ENCODE peak calls at places on chromosomes 13 and 19, in four cellular contexts. One of them, this sample, is unnamed.

GRCh38 chr19:3024509-3024869 is 4.6 kb downstream of the TLE2 start:
- DNase-seq in SK-N-SH: no peak
- DNase-seq in WTC11: no peak
- DNase-seq in GM12878: no peak
- DNase-seq in this sample: peak

GRCh38 chr13:41229356-41229755 is 34.0 kb downstream of the MTRF1 start:
- DNase-seq in SK-N-SH: no peak
- DNase-seq in WTC11: no peak
- DNase-seq in GM12878: no peak
- DNase-seq in this sample: no peak

GRCh38 chr19:41887711-41888382 is 4.9 kb downstream of the ARHGEF1 start:
- DNase-seq in GM12878: no peak
- DNase-seq in WTC11: peak
- DNase-seq in SK-N-SH: no peak
- DNase-seq in this sample: no peak

GRCh38 chr13:64992314-64992713 is 2237.8 kb downstream of the PCDH9 start:
- DNase-seq in GM12878: no peak
- DNase-seq in SK-N-SH: no peak
- DNase-seq in WTC11: no peak
- DNase-seq in this sample: no peak

GRCh38 chr19:2261438-2262172 is 5.4 kb upstream of the JSRP1 start:
- DNase-seq in GM12878: no peak
- DNase-seq in SK-N-SH: peak
- DNase-seq in WTC11: peak
- DNase-seq in this sample: peak

GRCh38 chr13:73133536-73133935 is 74.7 kb downstream of the KLF5 start:
- DNase-seq in SK-N-SH: no peak
- DNase-seq in WTC11: no peak
- DNase-seq in GM12878: no peak
- DNase-seq in this sample: no peak

GRCh38 chr13:110470272-110471009 is 91.1 kb downstream of the RAB20 start:
- DNase-seq in GM12878: no peak
- DNase-seq in SK-N-SH: peak
- DNase-seq in WTC11: no peak
- DNase-seq in this sample: no peak

GRCh38 chr19:22332924-22333323 is 46.7 kb downstream of the ZNF729 start:
- DNase-seq in GM12878: no peak
- DNase-seq in WTC11: no peak
- DNase-seq in SK-N-SH: no peak
- DNase-seq in this sample: no peak

GRCh38 chr19:13861392-13861713 is 15.6 kb upstream of the NANOS3 start:
- DNase-seq in GM12878: no peak
- DNase-seq in SK-N-SH: peak
- DNase-seq in WTC11: no peak
- DNase-seq in this sample: no peak

GRCh38 chr19:43224855-43225253 is 19.4 kb upstream of the PSG4 start:
- DNase-seq in WTC11: no peak
- DNase-seq in GM12878: no peak
- DNase-seq in SK-N-SH: no peak
- DNase-seq in this sample: no peak

GRCh38 chr13:20869540-20869939 is 33.0 kb downstream of the XPO4 start:
- DNase-seq in WTC11: no peak
- DNase-seq in GM12878: no peak
- DNase-seq in SK-N-SH: peak
- DNase-seq in this sample: no peak

GRCh38 chr19:45954132-45954531 is 19.5 kb downstream of the NOVA2 start:
- DNase-seq in GM12878: no peak
- DNase-seq in WTC11: peak
- DNase-seq in SK-N-SH: peak
- DNase-seq in this sample: no peak

GRCh38 chr19:16338470-16339360 is 14.1 kb downstream of the KLF2 start:
- DNase-seq in WTC11: no peak
- DNase-seq in SK-N-SH: no peak
- DNase-seq in GM12878: peak
- DNase-seq in this sample: no peak
- TF ChIP-seq USF1 in WTC11: no peak
- TF ChIP-seq USF1 in SK-N-SH: peak
- TF ChIP-seq USF1 in GM12878: no peak
- TF ChIP-seq USF1 in this sample: no peak

GRCh38 chr13:23656637-23657036 is 86.4 kb downstream of the TNFRSF19 start:
- DNase-seq in GM12878: no peak
- DNase-seq in WTC11: no peak
- DNase-seq in SK-N-SH: peak
- DNase-seq in this sample: no peak
- TF ChIP-seq USF1 in GM12878: no peak
- TF ChIP-seq USF1 in WTC11: no peak
- TF ChIP-seq USF1 in SK-N-SH: no peak
- TF ChIP-seq USF1 in this sample: no peak

GRCh38 chr19:55440411-55441105 is 2.5 kb downstream of the SHISA7 start:
- DNase-seq in SK-N-SH: peak
- DNase-seq in WTC11: peak
- DNase-seq in GM12878: no peak
- DNase-seq in this sample: peak

GRCh38 chr19:55443045-55443823 is at the start of gene SHISA7:
- DNase-seq in GM12878: no peak
- DNase-seq in SK-N-SH: peak
- DNase-seq in WTC11: no peak
- DNase-seq in this sample: peak

GRCh38 chr19:55442372-55443044 is 592 bp downstream of the SHISA7 start:
- DNase-seq in WTC11: peak
- DNase-seq in GM12878: no peak
- DNase-seq in SK-N-SH: peak
- DNase-seq in this sample: no peak

GRCh38 chr19:55441692-55442321 is 1.3 kb downstream of the SHISA7 start:
- DNase-seq in GM12878: no peak
- DNase-seq in SK-N-SH: no peak
- DNase-seq in WTC11: peak
- DNase-seq in this sample: peak

DNA sequence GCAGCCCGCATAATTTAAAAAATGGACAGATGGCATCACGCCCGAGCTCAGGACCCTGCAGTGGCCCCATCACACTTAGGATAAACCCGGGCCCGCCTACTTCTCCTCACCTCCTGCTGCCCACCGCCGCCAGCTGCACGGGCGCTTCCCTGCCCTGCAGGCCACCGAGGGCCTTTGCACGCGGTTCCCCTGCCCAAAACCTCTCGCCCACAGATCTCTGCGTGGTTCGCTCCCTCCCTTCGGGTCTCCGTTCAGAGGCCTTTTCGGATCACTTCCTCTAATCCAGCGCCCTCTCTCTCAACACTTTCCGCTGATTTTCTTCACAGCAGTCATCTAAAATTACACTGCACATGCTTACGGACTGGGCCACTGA is 1.8 kb downstream of the SHISA7 start:
- DNase-seq in SK-N-SH: no peak
- DNase-seq in GM12878: no peak
- DNase-seq in WTC11: no peak
- DNase-seq in this sample: no peak
- TF ChIP-seq USF1 in SK-N-SH: no peak
- TF ChIP-seq USF1 in GM12878: no peak
- TF ChIP-seq USF1 in WTC11: no peak
- TF ChIP-seq USF1 in this sample: no peak

DNA sequence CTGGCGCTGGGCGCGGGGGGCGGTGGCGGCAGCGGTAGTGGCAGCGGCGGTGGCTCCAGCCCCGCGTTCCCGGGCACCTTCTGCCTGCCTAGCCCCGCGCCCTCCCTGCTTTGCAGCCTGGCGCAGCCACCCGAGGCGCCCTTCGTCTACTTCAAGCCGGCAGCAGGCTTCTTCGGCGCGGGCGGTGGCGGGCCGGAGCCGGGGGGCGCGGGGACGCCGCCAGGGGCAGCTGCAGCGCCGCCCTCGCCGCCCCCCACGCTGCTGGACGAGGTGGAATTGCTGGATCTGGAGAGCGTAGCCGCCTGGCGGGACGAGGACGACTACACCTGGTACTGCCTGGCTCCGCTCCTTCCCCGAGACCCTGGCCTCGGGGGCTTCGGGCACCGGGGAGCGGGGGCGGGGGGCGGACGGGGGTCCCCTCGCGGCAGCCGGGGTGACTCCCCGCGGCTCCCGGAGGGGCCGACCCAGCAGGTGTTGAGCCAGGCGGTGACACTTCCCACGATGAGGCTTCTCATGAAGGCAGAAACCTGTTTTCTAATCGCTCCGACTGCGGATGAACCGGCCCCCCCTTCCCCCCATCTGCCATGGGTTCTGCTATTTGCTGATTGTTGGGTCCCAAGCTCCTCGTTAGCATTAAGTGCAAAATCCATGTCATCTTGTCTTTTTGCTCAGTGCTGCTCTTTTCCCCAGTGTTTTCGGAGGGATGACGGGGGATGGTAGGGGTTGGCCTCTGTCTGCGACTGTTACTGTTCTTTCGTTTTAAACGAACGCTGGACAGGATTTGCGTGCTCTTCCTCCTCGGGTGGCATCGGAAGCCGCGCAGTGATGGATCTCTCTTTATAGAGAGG is 948 bp downstream of the SLAIN1 start:
- DNase-seq in GM12878: no peak
- DNase-seq in SK-N-SH: peak
- DNase-seq in WTC11: peak
- DNase-seq in this sample: no peak
- TF ChIP-seq USF1 in GM12878: no peak
- TF ChIP-seq USF1 in SK-N-SH: no peak
- TF ChIP-seq USF1 in WTC11: no peak
- TF ChIP-seq USF1 in this sample: no peak